ENCODE peak calls at places on chromosomes 3 and 15, in nine cellular contexts. R, J, Q, Y, U, L, G, Z and C are unnamed samples.

GRCh38 chr15:63013052-63013808 is 29.3 kb upstream of the TPM1 start:
- DNase-seq in Q (peak; percentile 81), L (no peak), R (no peak), U (no peak), Y (no peak), Z (no peak), J (peak; percentile 73), G (no peak), C (peak; percentile 85)

GRCh38 chr3:195270350-195271115 is 426 bp downstream of the XXYLT1 start:
- DNase-seq in Y (peak; percentile 89), J (peak; percentile 57), Q (peak; percentile 49), L (peak; percentile 91), Z (no peak), G (peak; percentile 69), U (no peak), R (peak; percentile 48), C (peak; percentile 49)

GRCh38 chr3:147089286-147089685 is 317.1 kb downstream of the ZIC4 start:
- DNase-seq in L (peak; percentile 2), Q (no peak), Z (no peak), G (no peak), J (no peak), U (no peak), R (no peak), Y (no peak), C (no peak)

GRCh38 chr3:30353711-30354467 is 252.5 kb upstream of the TGFBR2 start:
- DNase-seq in Z (peak; percentile 24), J (peak; percentile 63), Y (no peak), R (no peak), G (peak; percentile 78), U (no peak), L (no peak), Q (no peak), C (peak; percentile 85)

GRCh38 chr3:125212509-125213372 is at the start of gene SLC12A8:
- DNase-seq in L (peak; percentile 54), U (no peak), G (no peak), J (no peak), R (peak; percentile 59), Q (no peak), Y (no peak), Z (no peak), C (no peak)

GRCh38 chr3:50322386-50323091 is at the start of gene HYAL2:
- DNase-seq in L (peak; percentile 61), Y (no peak), U (peak; percentile 73), Z (no peak), Q (no peak), G (no peak), R (peak; percentile 68), J (no peak), C (no peak)

GRCh38 chr15:55343168-55343567 is 24.1 kb downstream of the PIGB start:
- DNase-seq in Z (no peak), J (no peak), R (no peak), L (no peak), Q (no peak), G (no peak), Y (no peak), U (no peak), C (no peak)

GRCh38 chr3:69282191-69282590 is 103.7 kb downstream of the FRMD4B start:
- DNase-seq in Q (no peak), J (peak; percentile 65), L (no peak), Y (peak; percentile 26), Z (no peak), G (no peak), U (no peak), R (no peak), C (no peak)

GRCh38 chr3:40366203-40367162 is 20.5 kb upstream of the ENTPD3 start:
- DNase-seq in R (no peak), Q (no peak), L (no peak), Y (no peak), J (peak; percentile 75), U (no peak), Z (no peak), G (no peak), C (peak; percentile 94)

GRCh38 chr3:31004025-31004678 is 109.7 kb upstream of the GADL1 start:
- DNase-seq in J (peak; percentile 85), Q (peak; percentile 97), G (no peak), L (no peak), Z (no peak), U (no peak), R (no peak), Y (no peak), C (peak; percentile 51)

GRCh38 chr3:152192936-152193672 is 75.6 kb upstream of the MBNL1 start:
- DNase-seq in J (no peak), Y (no peak), Z (no peak), Q (no peak), U (no peak), R (no peak), G (no peak), L (no peak), C (no peak)

GRCh38 chr15:35014265-35014664 is 26.2 kb upstream of the ZNF770 start:
- DNase-seq in L (no peak), J (no peak), Y (no peak), R (no peak), U (no peak), Z (no peak), G (no peak), Q (no peak), C (no peak)

GRCh38 chr15:52144656-52145055 is 32.1 kb upstream of the BCL2L10 start:
- DNase-seq in G (no peak), Q (peak; percentile 57), R (no peak), Y (no peak), Z (no peak), L (no peak), U (no peak), J (peak; percentile 16), C (peak; percentile 42)

GRCh38 chr15:93173369-93173768 is 84.4 kb upstream of the RGMA start:
- DNase-seq in Q (peak; percentile 57), R (no peak), L (no peak), J (peak; percentile 78), Y (no peak), Z (no peak), U (no peak), G (no peak), C (peak; percentile 94)

GRCh38 chr3:84978833-84979232 is 20.0 kb downstream of the CADM2 start:
- DNase-seq in J (no peak), L (no peak), Z (no peak), Q (no peak), G (no peak), U (no peak), Y (no peak), R (no peak), C (no peak)

GRCh38 chr3:65733459-65733858 is 305.3 kb downstream of the MAGI1 start:
- DNase-seq in U (no peak), Z (no peak), Q (no peak), J (no peak), Y (no peak), R (no peak), L (no peak), G (no peak), C (no peak)

GRCh38 chr3:127473244-127474024 is 117.1 kb downstream of the TPRA1 start:
- DNase-seq in L (peak; percentile 69), Y (no peak), Q (no peak), G (no peak), R (no peak), Z (no peak), U (no peak), J (no peak), C (peak; percentile 29)
- TF ChIP-seq CTCF in L (peak; percentile 62), Y (peak; percentile 39), Q (peak; percentile 37), G (peak; percentile 43), R (no peak), Z (peak; percentile 47), U (peak; percentile 18), J (peak; percentile 52), C (peak; percentile 59)

DNA sequence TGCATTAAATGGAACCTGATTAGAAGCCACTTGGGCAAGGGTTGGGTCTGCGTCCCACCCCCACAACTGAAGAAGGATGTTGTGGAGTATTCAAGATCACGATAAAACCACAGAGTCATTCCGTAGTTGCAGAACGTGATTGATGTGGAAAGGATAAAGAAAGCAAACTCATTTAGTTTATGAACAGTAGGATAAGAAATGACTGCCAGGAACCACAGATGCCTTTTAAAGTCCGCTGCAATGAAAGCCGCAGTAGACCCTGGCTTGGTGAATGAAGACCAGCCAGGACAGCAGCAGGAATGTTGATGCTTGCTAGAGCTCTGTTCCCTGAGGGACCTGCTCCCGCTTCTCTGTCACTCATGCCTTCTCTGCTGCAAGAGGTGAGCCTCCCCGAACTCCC is 111.5 kb downstream of the GABRG3 start:
- DNase-seq in Q (no peak), Y (no peak), L (no peak), J (no peak), Z (no peak), R (no peak), U (no peak), G (no peak), C (no peak)
- H3K4me3 ChIP-seq in Q (no peak overlapping the region), Y (no peak overlapping the region), L (no peak overlapping the region), J (no peak overlapping the region), Z (no peak overlapping the region), R (no peak overlapping the region), U (no peak overlapping the region), G (no peak overlapping the region), C (no peak overlapping the region)

GRCh38 chr15:100893261-100893963 is 13.8 kb downstream of the ALDH1A3 start:
- DNase-seq in Q (no peak), G (no peak), Y (no peak), J (no peak), L (no peak), Z (no peak), U (no peak), R (no peak), C (no peak)
- H3K36me3 ChIP-seq in Q (no peaks in the 10 kb centered on the region), G (no peaks in the 10 kb centered on the region), Y (no peaks in the 10 kb centered on the region), J (peaks cover 66% of the 10 kb centered on the region), L (no peaks in the 10 kb centered on the region), Z (no peaks in the 10 kb centered on the region), U (no peaks in the 10 kb centered on the region), R (peaks cover 14% of the 10 kb centered on the region), C (peaks cover 46% of the 10 kb centered on the region)

DNA sequence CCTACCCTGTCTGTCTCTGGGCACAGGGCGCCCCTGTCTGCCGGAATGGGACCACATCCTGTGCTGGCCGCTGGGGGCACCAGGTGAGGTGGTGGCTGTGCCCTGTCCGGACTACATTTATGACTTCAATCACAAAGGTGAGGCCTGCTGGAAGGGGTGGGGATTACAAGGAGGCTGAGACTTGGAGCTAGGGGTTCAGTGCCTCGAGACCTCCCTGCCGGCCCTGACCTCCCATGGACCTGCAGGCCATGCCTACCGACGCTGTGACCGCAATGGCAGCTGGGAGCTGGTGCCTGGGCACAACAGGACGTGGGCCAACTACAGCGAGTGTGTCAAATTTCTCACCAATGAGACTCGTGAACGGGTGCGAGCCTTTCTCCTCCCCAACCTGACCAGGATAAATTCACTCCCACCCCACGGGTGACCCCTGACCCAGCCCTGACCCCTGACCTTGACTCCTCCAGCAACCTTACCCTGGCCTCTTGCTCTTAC is 20.4 kb downstream of the PTH1R start:
- DNase-seq in L (no peak), U (peak; percentile 16), Z (no peak), Y (no peak), J (no peak), Q (no peak), R (no peak), G (no peak), C (no peak)
- TF ChIP-seq CTCF in L (no peak), U (no peak), Z (peak; percentile 24), Y (peak; percentile 19), J (no peak), Q (peak; percentile 12), R (no peak), G (no peak), C (no peak)